ENCODE peak calls at places on chromosomes 16 and 17, in seven cellular contexts. X is left lung; L is astrocyte of the spinal cord; Q is hypothalamus; I is stimulated activated CD8-positive, alpha-beta memory T cell treated with anti-CD3 and anti-CD28 coated beads, Interleukin-15, amount 100 ng/mL, for 4 hours; H is K562; D is COLO829. Z is an unnamed sample.

GRCh38 chr16:17205279-17206139 is 265.3 kb downstream of the XYLT1 start:
- DNase-seq in X (no peak), H (no peak), D (no peak), Q (no peak), I (no peak), L (peak; percentile 62), Z (no peak)

GRCh38 chr16:67665598-67665997 is 952 bp downstream of the ENKD1 start:
- DNase-seq in H (no peak), I (no peak), L (no peak), X (no peak), Q (no peak), D (no peak), Z (no peak)

GRCh38 chr16:54289242-54290051 is 2.9 kb upstream of the IRX3 start:
- DNase-seq in I (no peak), D (no peak), Q (no peak), L (no peak), H (no peak), X (peak; percentile 70), Z (no peak)

GRCh38 chr17:83189013-83189672 is 109.7 kb downstream of the METRNL start:
- DNase-seq in Q (no peak), D (no peak), L (no peak), I (no peak), X (peak; percentile 73), H (no peak), Z (peak; percentile 61)

GRCh38 chr17:78986048-78986648 is 6.4 kb upstream of the LGALS3BP start:
- DNase-seq in X (peak; percentile 31), H (peak; percentile 63), I (no peak), L (peak; percentile 47), D (no peak), Q (no peak), Z (no peak)

GRCh38 chr16:576197-576822 is 6.5 kb downstream of the PIGQ start:
- DNase-seq in H (no peak), L (no peak), Q (no peak), X (no peak), D (no peak), I (no peak), Z (no peak)

GRCh38 chr17:42672038-42672437 is 4.8 kb downstream of the PLEKHH3 start:
- DNase-seq in I (no peak), L (no peak), H (no peak), D (no peak), Q (no peak), X (no peak), Z (no peak)

GRCh38 chr17:3843935-3844516 is 2.0 kb downstream of the NCBP3 start:
- DNase-seq in L (peak; percentile 14), D (peak; percentile 16), Q (no peak), X (no peak), I (peak; percentile 17), H (peak; percentile 29), Z (no peak)

GRCh38 chr16:23518435-23518891 is 8.2 kb upstream of the GGA2 start:
- DNase-seq in D (no peak), I (no peak), L (peak; percentile 6), X (no peak), H (no peak), Q (no peak), Z (no peak)

GRCh38 chr16:72134507-72134906 is 37.4 kb downstream of the PMFBP1 start:
- DNase-seq in H (no peak), X (no peak), D (no peak), I (no peak), L (no peak), Q (no peak), Z (no peak)

GRCh38 chr17:49624896-49625295 is 49.2 kb downstream of the NXPH3 start:
- DNase-seq in Q (no peak), L (peak; percentile 44), D (no peak), I (no peak), H (no peak), X (no peak), Z (no peak)

GRCh38 chr17:32586666-32587065 is 99.9 kb downstream of the CDK5R1 start:
- DNase-seq in Q (no peak), D (peak; percentile 63), H (no peak), I (no peak), X (no peak), L (peak; percentile 47), Z (no peak)

GRCh38 chr17:32142857-32143524 is 689 bp downstream of the RHOT1 start:
- DNase-seq in H (peak; percentile 85), L (peak; percentile 55), I (no peak), D (no peak), Q (no peak), X (peak; percentile 84), Z (no peak)

GRCh38 chr16:89049484-89050118 is 44.1 kb upstream of the ACSF3 start:
- DNase-seq in H (no peak), I (no peak), X (peak; percentile 70), L (no peak), D (no peak), Q (no peak), Z (no peak)

GRCh38 chr17:75689441-75689873 is 22.3 kb downstream of the SAP30BP start:
- DNase-seq in L (no peak), I (peak; percentile 19), D (no peak), Q (no peak), X (no peak), H (no peak), Z (no peak)

GRCh38 chr16:16143038-16143763 is 80.1 kb downstream of the ABCC6 start:
- DNase-seq in Q (no peak), X (no peak), I (no peak), D (peak; percentile 28), H (peak; percentile 83), L (no peak), Z (no peak)

GRCh38 chr17:10814083-10814482 is 10.2 kb upstream of the TMEM238L start:
- DNase-seq in L (no peak), I (no peak), X (no peak), H (no peak), Q (no peak), D (no peak), Z (no peak)

GRCh38 chr17:31444026-31444425 is 52.6 kb downstream of the RAB11FIP4 start:
- DNase-seq in I (no peak), D (no peak), Q (no peak), X (no peak), H (no peak), L (no peak), Z (no peak)

GRCh38 chr17:77253611-77254051 is 112.9 kb downstream of the SEC14L1 start:
- DNase-seq in L (no peak), H (no peak), Q (no peak), X (no peak), D (no peak), I (no peak), Z (no peak)

GRCh38 chr17:68578236-68578635 is 22.9 kb downstream of the FAM20A start:
- DNase-seq in H (no peak), L (no peak), D (no peak), I (no peak), Q (no peak), X (no peak), Z (no peak)

GRCh38 chr17:75168998-75169397 is 13.8 kb downstream of the SUMO2 start:
- DNase-seq in X (no peak), Q (no peak), D (no peak), I (no peak), H (no peak), L (no peak), Z (no peak)

GRCh38 chr17:61634011-61634539 is 43.1 kb upstream of the NACA2 start:
- DNase-seq in I (no peak), Q (no peak), H (no peak), D (no peak), L (no peak), X (no peak), Z (no peak)

GRCh38 chr16:53053967-53054669 is 673 bp upstream of the CHD9 start:
- DNase-seq in X (no peak), H (peak; percentile 35), L (peak; percentile 25), I (no peak), Q (no peak), D (no peak), Z (no peak)

GRCh38 chr17:45770632-45771472 is 13.3 kb upstream of the CRHR1 start:
- DNase-seq in I (no peak), D (no peak), X (peak; percentile 10), H (no peak), Q (no peak), L (no peak), Z (no peak)

GRCh38 chr16:28186752-28187151 is 25.0 kb downstream of the XPO6 start:
- DNase-seq in I (no peak), H (no peak), Q (no peak), X (no peak), D (no peak), L (peak; percentile 29), Z (no peak)

GRCh38 chr16:24784121-24784520 is 54.7 kb downstream of the TNRC6A start:
- DNase-seq in X (no peak), L (no peak), D (no peak), I (no peak), Q (no peak), H (no peak), Z (no peak)

GRCh38 chr17:42110301-42111264 is 1.9 kb downstream of the DHX58 start:
- DNase-seq in H (no peak), I (no peak), X (no peak), D (no peak), L (no peak), Q (no peak), Z (no peak)